ENCODE peak calls at places on chromosome 1, in five cellular contexts. I, L, U, Z and G are unnamed samples.

GRCh38 chr1:186798960-186799688 is 29.6 kb upstream of the PLA2G4A start:
- DNase-seq in I (no peak), L (no peak), U (peak), Z (no peak), G (no peak)

GRCh38 chr1:6984996-6985395 is 199.7 kb downstream of the CAMTA1 start:
- DNase-seq in I (no peak), L (no peak), U (no peak), Z (no peak), G (no peak)

GRCh38 chr1:18811733-18812132 is 47.7 kb downstream of the TAS1R2 start:
- DNase-seq in I (no peak), L (no peak), U (no peak), Z (no peak), G (no peak)

GRCh38 chr1:173193639-173194038 is 13.5 kb downstream of the TNFSF4 start:
- DNase-seq in I (peak), L (no peak), U (no peak), Z (peak), G (peak)

GRCh38 chr1:15178571-15179484 is 25.3 kb downstream of the TMEM51 start:
- DNase-seq in I (peak), L (no peak), U (peak), Z (peak), G (peak)

GRCh38 chr1:41411229-41411628 is 50.0 kb downstream of the FOXO6 start:
- DNase-seq in I (peak), L (no peak), U (peak), Z (no peak), G (no peak)

GRCh38 chr1:205458777-205459566 is 3.1 kb upstream of the BLACAT1 start:
- DNase-seq in I (peak), L (no peak), U (peak), Z (peak), G (peak)

GRCh38 chr1:18324246-18324645 is 156.5 kb upstream of the KLHDC7A start:
- DNase-seq in I (no peak), L (no peak), U (no peak), Z (no peak), G (no peak)

GRCh38 chr1:43067856-43068751 is 104.0 kb downstream of the EBNA1BP2 start:
- DNase-seq in I (no peak), L (no peak), U (no peak), Z (no peak), G (no peak)

GRCh38 chr1:92987462-92987861 is 26.2 kb upstream of the DIPK1A start:
- DNase-seq in I (no peak), L (peak), U (no peak), Z (no peak), G (no peak)
- TF ChIP-seq CTCF in I (no peak), L (no peak), U (no peak), Z (no peak), G (no peak)

DNA sequence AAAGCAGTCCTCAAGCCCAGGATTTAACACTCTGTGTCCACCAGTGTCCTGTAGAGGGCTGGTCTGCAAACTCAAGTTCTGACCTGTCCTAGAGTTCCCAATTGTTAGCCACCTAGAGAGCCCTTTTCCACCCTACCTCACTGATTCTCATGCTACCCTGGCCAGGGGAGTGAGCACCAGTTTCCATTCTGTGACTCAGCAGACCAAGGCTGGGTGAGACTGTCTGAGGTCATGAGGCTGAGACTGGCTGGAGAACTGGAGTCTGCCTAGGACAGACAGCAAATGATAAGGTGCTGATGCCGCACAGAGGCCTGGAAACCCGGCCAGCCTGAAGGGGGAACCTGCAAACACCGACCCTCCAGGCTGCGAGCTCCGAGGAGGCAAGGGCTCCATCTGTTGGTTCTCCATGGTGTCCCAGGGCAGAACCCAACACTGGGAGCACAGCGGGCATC is 13.7 kb downstream of the GLIS1 start:
- DNase-seq in I (peak), L (no peak), U (peak), Z (peak), G (no peak)
- TF ChIP-seq CTCF in I (no peak), L (peak), U (no peak), Z (peak), G (peak)

GRCh38 chr1:24385160-24385939 is 28.2 kb downstream of the STPG1 start:
- DNase-seq in I (peak), L (no peak), U (peak), Z (peak), G (peak)
- TF ChIP-seq CTCF in I (peak), L (peak), U (peak), Z (peak), G (peak)

GRCh38 chr1:206668874-206669410 is 15.8 kb upstream of the MAPKAPK2 start:
- DNase-seq in I (no peak), L (no peak), U (no peak), Z (no peak), G (no peak)
- TF ChIP-seq CTCF in I (no peak), L (no peak), U (no peak), Z (no peak), G (no peak)